ENCODE peak calls at places on chromosomes 11 and 22, in four cellular contexts. J is H9, Y is GM12865, D is left ventricle myocardium inferior. Q is an unnamed sample.

GRCh38 chr11:46200537-46201281 is 76.8 kb upstream of the CREB3L1 start:
- DNase-seq in J (no peak), Y (no peak), D (no peak), Q (no peak)

GRCh38 chr22:26589367-26589844 is 526 bp downstream of the TPST2 start:
- DNase-seq in J (no peak), Y (peak; percentile 29), D (peak; percentile 23), Q (no peak)

GRCh38 chr11:110287537-110287936 is 8.9 kb downstream of the RDX start:
- DNase-seq in J (no peak), Y (peak; percentile 24), D (no peak), Q (no peak)

GRCh38 chr11:14418801-14419417 is 59.9 kb upstream of the RRAS2 start:
- DNase-seq in J (peak; percentile 66), Y (peak; percentile 17), D (no peak), Q (no peak)

GRCh38 chr11:68314886-68315580 is 2.6 kb downstream of the LRP5 start:
- DNase-seq in J (no peak), Y (no peak), D (no peak), Q (no peak)

GRCh38 chr11:23555085-23555484 is 694.8 kb upstream of the CCDC179 start:
- DNase-seq in J (no peak), Y (no peak), D (no peak), Q (no peak)

GRCh38 chr11:76371170-76371569 is 9.8 kb downstream of the THAP12 start:
- DNase-seq in J (no peak), Y (peak; percentile 39), D (no peak), Q (no peak)

GRCh38 chr22:26751217-26751616 is 93.8 kb downstream of the MIAT start:
- DNase-seq in J (peak; percentile 96), Y (no peak), D (no peak), Q (peak; percentile 61)

GRCh38 chr11:1389103-1389931 is 417 bp upstream of the BRSK2 start:
- DNase-seq in J (peak; percentile 98), Y (peak; percentile 95), D (peak; percentile 96), Q (peak; percentile 98)

GRCh38 chr11:117815262-117815803 is 9.2 kb downstream of the FXYD2 start:
- DNase-seq in J (no peak), Y (peak; percentile 94), D (no peak), Q (no peak)

GRCh38 chr11:10540546-10540914 is 457 bp downstream of the RNF141 start:
- DNase-seq in J (peak; percentile 57), Y (no peak), D (no peak), Q (no peak)

GRCh38 chr11:29135504-29135903 is 881.3 kb downstream of the KCNA4 start:
- DNase-seq in J (no peak), Y (no peak), D (no peak), Q (no peak)

GRCh38 chr22:45072322-45072903 is 62.6 kb upstream of the PHF21B start:
- DNase-seq in J (peak; percentile 90), Y (no peak), D (no peak), Q (no peak)

GRCh38 chr22:37274380-37274862 is 7.9 kb upstream of the CYTH4 start:
- DNase-seq in J (no peak), Y (peak; percentile 62), D (peak; percentile 54), Q (no peak)

GRCh38 chr11:129704831-129705230 is 110.8 kb upstream of the TMEM45B start:
- DNase-seq in J (peak; percentile 21), Y (no peak), D (no peak), Q (no peak)

GRCh38 chr22:19891350-19892248 is 36.9 kb upstream of the GNB1L start:
- DNase-seq in J (peak; percentile 83), Y (peak; percentile 58), D (no peak), Q (no peak)

GRCh38 chr11:4093519-4094347 is 866 bp upstream of the RRM1 start:
- DNase-seq in J (no peak), Y (no peak), D (no peak), Q (no peak)

GRCh38 chr11:6855971-6856542 is 6.8 kb upstream of the OR10A2 start:
- DNase-seq in J (no peak), Y (no peak), D (no peak), Q (no peak)

GRCh38 chr22:46064236-46064965 is 85.9 kb upstream of the PPARA start:
- DNase-seq in J (peak; percentile 5), Y (no peak), D (peak; percentile 19), Q (no peak)

GRCh38 chr22:47345025-47345424 is 582.6 kb downstream of the TBC1D22A start:
- DNase-seq in J (no peak), Y (no peak), D (no peak), Q (no peak)

GRCh38 chr22:28882878-28883656 is at the start of gene ZNRF3:
- DNase-seq in J (peak; percentile 87), Y (peak; percentile 93), D (peak; percentile 92), Q (peak; percentile 96)

GRCh38 chr22:23691748-23692423 is 1.1 kb downstream of the RGL4 start:
- DNase-seq in J (no peak), Y (no peak), D (no peak), Q (no peak)

GRCh38 chr11:77396305-77396704 is 77.6 kb downstream of the PAK1 start:
- DNase-seq in J (no peak), Y (no peak), D (no peak), Q (no peak)

DNA sequence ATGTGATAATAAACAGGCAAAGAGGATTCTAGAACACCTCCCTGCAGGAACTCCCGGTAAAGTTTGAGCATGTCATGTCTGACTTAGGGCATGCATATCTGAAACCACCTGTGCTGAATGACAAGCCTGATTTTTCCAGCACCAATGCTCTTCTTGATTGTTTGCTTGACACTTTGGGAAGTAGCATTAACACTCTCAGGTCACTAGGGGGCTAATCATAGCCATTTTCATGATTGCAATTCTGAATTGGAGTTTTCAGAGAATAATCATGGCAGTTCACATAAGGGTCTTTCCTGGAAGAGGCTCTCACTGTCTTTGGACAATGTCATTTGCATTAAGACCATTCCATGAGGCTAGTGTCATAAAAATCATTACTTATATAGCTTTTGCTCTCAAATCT is 234.4 kb upstream of the MTNR1B start:
- DNase-seq in J (no peak), Y (no peak), D (no peak), Q (no peak)
- TF ChIP-seq CTCF in J (peak; percentile 68), Y (peak; percentile 29), D (peak; percentile 55), Q (peak; percentile 53)

GRCh38 chr22:50199836-50200332 is 927 bp upstream of the SELENOO start:
- DNase-seq in J (peak; percentile 82), Y (no peak), D (no peak), Q (no peak)
- TF ChIP-seq CTCF in J (no peak), Y (no peak), D (no peak), Q (no peak)

DNA sequence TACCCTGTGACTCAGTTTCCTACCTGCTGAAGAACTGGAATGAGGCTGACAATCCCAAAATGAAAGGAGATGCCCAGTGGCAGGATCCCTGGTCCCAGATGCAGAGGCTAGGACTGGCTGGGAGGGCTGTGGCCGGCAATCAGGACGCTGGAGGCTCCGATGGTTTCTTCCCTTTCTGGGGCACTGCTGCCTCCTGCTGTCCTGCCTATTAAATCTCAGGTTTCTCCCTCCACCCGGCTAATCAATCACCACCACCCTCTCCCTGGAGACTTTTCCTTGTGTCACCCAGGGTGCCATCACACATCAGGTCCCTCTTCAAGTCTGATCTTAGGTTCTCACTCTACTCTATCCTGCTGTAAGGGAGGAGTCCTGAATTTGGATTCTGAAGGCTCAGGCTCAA is 82.6 kb downstream of the RCN1 start:
- DNase-seq in J (peak; percentile 81), Y (peak; percentile 71), D (peak; percentile 48), Q (peak; percentile 62)
- TF ChIP-seq CTCF in J (peak; percentile 80), Y (peak; percentile 69), D (peak; percentile 75), Q (peak; percentile 75)

GRCh38 chr11:43545610-43546009 is 134.9 kb upstream of the HSD17B12 start:
- DNase-seq in J (no peak), Y (no peak), D (no peak), Q (no peak)
- TF ChIP-seq CTCF in J (no peak), Y (no peak), D (no peak), Q (no peak)

GRCh38 chr11:108027057-108027456 is 18.4 kb downstream of the CUL5 start:
- DNase-seq in J (no peak), Y (no peak), D (no peak), Q (no peak)
- TF ChIP-seq CTCF in J (peak; percentile 53), Y (no peak), D (no peak), Q (peak; percentile 27)

DNA sequence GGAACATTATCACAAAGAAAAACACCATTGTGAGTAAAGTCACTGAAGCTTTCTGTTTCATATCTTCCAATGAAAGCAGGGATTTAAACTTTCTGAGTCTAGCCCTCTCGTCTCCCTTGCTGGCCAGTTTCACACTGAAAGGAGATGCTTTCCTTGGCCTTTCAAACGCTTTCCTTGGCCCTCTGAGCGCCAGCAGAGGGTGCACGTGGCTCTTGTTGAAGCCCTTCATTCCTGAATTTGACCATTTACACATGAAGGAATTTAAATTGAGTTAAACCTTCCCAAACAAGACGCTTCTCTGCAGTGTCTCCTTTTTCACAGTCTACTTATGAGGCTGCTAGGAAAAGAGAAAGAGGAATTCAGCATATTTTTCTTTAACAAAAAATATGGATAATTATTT is 21.5 kb downstream of the NNMT start:
- DNase-seq in J (peak; percentile 80), Y (no peak), D (peak; percentile 39), Q (peak; percentile 7)
- TF ChIP-seq CTCF in J (peak; percentile 75), Y (no peak), D (peak; percentile 55), Q (peak; percentile 59)